ENCODE peak calls at places on chromosomes 7 and 10, in six cellular contexts. A is astrocyte of the spinal cord, B is upper lobe of right lung, X is body of pancreas, E is tibial artery, H is fibroblast of villous mesenchyme. V is an unnamed sample.

GRCh38 chr7:22582860-22583640 is 83.1 kb upstream of the STEAP1B start:
- DNase-seq in A (peak), B (peak), X (peak), E (no peak), H (peak), V (no peak)

GRCh38 chr10:73218466-73219191 is 28.4 kb downstream of the DNAJC9 start:
- DNase-seq in A (peak), B (no peak), X (no peak), E (no peak), H (peak), V (no peak)

GRCh38 chr7:121924273-121925184 is 51.6 kb downstream of the PTPRZ1 start:
- DNase-seq in A (no peak), B (no peak), X (no peak), E (no peak), H (no peak), V (no peak)

GRCh38 chr7:32673275-32673983 is 178.1 kb downstream of the AVL9 start:
- DNase-seq in A (no peak), B (no peak), X (no peak), E (no peak), H (no peak), V (no peak)

GRCh38 chr10:13056461-13057077 is 43.4 kb upstream of the OPTN start:
- DNase-seq in A (peak), B (no peak), X (no peak), E (no peak), H (peak), V (no peak)

GRCh38 chr10:5942471-5942870 is 34.9 kb downstream of the IL15RA start:
- DNase-seq in A (no peak), B (no peak), X (peak), E (peak), H (peak), V (no peak)

GRCh38 chr7:101208794-101209193 is 8.0 kb upstream of the MOGAT3 start:
- DNase-seq in A (no peak), B (no peak), X (no peak), E (no peak), H (no peak), V (no peak)

GRCh38 chr10:96043895-96044580 is 655 bp downstream of the CCNJ start:
- DNase-seq in A (peak), B (peak), X (peak), E (peak), H (peak), V (peak)

GRCh38 chr10:76779163-76779820 is 858.3 kb downstream of the KCNMA1 start:
- DNase-seq in A (peak), B (no peak), X (no peak), E (no peak), H (peak), V (no peak)

GRCh38 chr10:93406367-93407145 is 75.6 kb downstream of the MYOF start:
- DNase-seq in A (no peak), B (no peak), X (no peak), E (no peak), H (peak), V (no peak)

GRCh38 chr10:131678171-131678570 is 222.6 kb upstream of the PPP2R2D start:
- DNase-seq in A (no peak), B (peak), X (no peak), E (no peak), H (no peak), V (no peak)

GRCh38 chr10:122298598-122299301 is 27.7 kb downstream of the BTBD16 start:
- DNase-seq in A (peak), B (peak), X (peak), E (peak), H (peak), V (no peak)

GRCh38 chr10:117537436-117537903 is 5.1 kb upstream of the EMX2 start:
- DNase-seq in A (no peak), B (no peak), X (peak), E (no peak), H (peak), V (no peak)

GRCh38 chr7:2018786-2019692 is 213.7 kb downstream of the MAD1L1 start:
- DNase-seq in A (peak), B (peak), X (peak), E (peak), H (peak), V (no peak)

GRCh38 chr10:114394531-114394930 is 9.8 kb downstream of the AFAP1L2 start:
- DNase-seq in A (no peak), B (no peak), X (no peak), E (no peak), H (no peak), V (no peak)

GRCh38 chr7:131591674-131592328 is 35.4 kb upstream of the PODXL start:
- DNase-seq in A (no peak), B (no peak), X (no peak), E (no peak), H (no peak), V (no peak)

GRCh38 chr7:107560898-107561516 is 2.7 kb downstream of the COG5 start:
- DNase-seq in A (no peak), B (no peak), X (no peak), E (no peak), H (no peak), V (no peak)

GRCh38 chr7:96773483-96773882 is 63.8 kb upstream of the SEM1 start:
- DNase-seq in A (no peak), B (no peak), X (no peak), E (no peak), H (no peak), V (no peak)

GRCh38 chr7:80705164-80705781 is 66.8 kb downstream of the CD36 start:
- DNase-seq in A (no peak), B (no peak), X (no peak), E (no peak), H (no peak), V (no peak)

GRCh38 chr10:68301790-68302502 is 29.9 kb upstream of the HNRNPH3 start:
- DNase-seq in A (peak), B (no peak), X (no peak), E (no peak), H (peak), V (no peak)

GRCh38 chr10:84012831-84013458 is 126.4 kb upstream of the GHITM start:
- DNase-seq in A (no peak), B (no peak), X (no peak), E (no peak), H (no peak), V (no peak)

GRCh38 chr10:44774676-44775401 is 136.3 kb upstream of the TMEM72 start:
- DNase-seq in A (peak), B (no peak), X (peak), E (no peak), H (no peak), V (no peak)

GRCh38 chr7:2381227-2381626 is 22.2 kb upstream of the CHST12 start:
- DNase-seq in A (no peak), B (no peak), X (no peak), E (no peak), H (no peak), V (no peak)

GRCh38 chr7:2645274-2645868 is 13.6 kb downstream of the TTYH3 start:
- DNase-seq in A (no peak), B (no peak), X (no peak), E (no peak), H (peak), V (no peak)

GRCh38 chr7:30226593-30227268 is 57.7 kb upstream of the ZNRF2 start:
- DNase-seq in A (no peak), B (no peak), X (peak), E (no peak), H (no peak), V (no peak)

GRCh38 chr7:151469281-151469680 is 29.3 kb upstream of the CRYGN start:
- DNase-seq in A (peak), B (no peak), X (no peak), E (no peak), H (no peak), V (no peak)

GRCh38 chr10:76628801-76629200 is 1008.8 kb downstream of the KCNMA1 start:
- DNase-seq in A (no peak), B (no peak), X (no peak), E (no peak), H (no peak), V (no peak)

GRCh38 chr10:91006752-91007346 is 86.0 kb upstream of the ANKRD1 start:
- DNase-seq in A (no peak), B (no peak), X (no peak), E (no peak), H (no peak), V (no peak)

GRCh38 chr10:101062231-101063161 is 707 bp downstream of the KAZALD1 start:
- DNase-seq in A (no peak), B (peak), X (peak), E (peak), H (peak), V (no peak)

GRCh38 chr7:16587785-16588184 is 57.8 kb downstream of the ANKMY2 start:
- DNase-seq in A (no peak), B (no peak), X (peak), E (no peak), H (no peak), V (no peak)

GRCh38 chr10:132616995-132617780 is 79.6 kb downstream of the INPP5A start:
- DNase-seq in A (no peak), B (no peak), X (no peak), E (no peak), H (no peak), V (peak)

GRCh38 chr10:32878646-32879045 is 79.4 kb downstream of the ITGB1 start:
- DNase-seq in A (no peak), B (no peak), X (no peak), E (no peak), H (no peak), V (no peak)

GRCh38 chr10:133165556-133166503 is 5.8 kb downstream of the KNDC1 start:
- DNase-seq in A (no peak), B (no peak), X (no peak), E (peak), H (no peak), V (no peak)

GRCh38 chr10:80460399-80461207 is 6.5 kb downstream of the TSPAN14 start:
- DNase-seq in A (peak), B (peak), X (peak), E (no peak), H (no peak), V (peak)

GRCh38 chr7:157033483-157034473 is 23.3 kb upstream of the MNX1 start:
- DNase-seq in A (no peak), B (peak), X (no peak), E (no peak), H (no peak), V (no peak)

GRCh38 chr7:14691597-14692203 is 210.9 kb downstream of the DGKB start:
- DNase-seq in A (peak), B (no peak), X (peak), E (no peak), H (peak), V (no peak)

GRCh38 chr10:15868006-15868405 is 7.7 kb upstream of the MINDY3 start:
- DNase-seq in A (no peak), B (no peak), X (no peak), E (no peak), H (no peak), V (no peak)

GRCh38 chr10:77539147-77539935 is 98.3 kb downstream of the KCNMA1 start:
- DNase-seq in A (no peak), B (no peak), X (no peak), E (no peak), H (no peak), V (no peak)

GRCh38 chr10:11631291-11631690 is 19.8 kb upstream of the USP6NL start:
- DNase-seq in A (no peak), B (no peak), X (no peak), E (no peak), H (no peak), V (no peak)
- TF ChIP-seq CTCF in A (no peak), B (no peak), X (no peak), E (no peak), H (no peak), V (no peak)

DNA sequence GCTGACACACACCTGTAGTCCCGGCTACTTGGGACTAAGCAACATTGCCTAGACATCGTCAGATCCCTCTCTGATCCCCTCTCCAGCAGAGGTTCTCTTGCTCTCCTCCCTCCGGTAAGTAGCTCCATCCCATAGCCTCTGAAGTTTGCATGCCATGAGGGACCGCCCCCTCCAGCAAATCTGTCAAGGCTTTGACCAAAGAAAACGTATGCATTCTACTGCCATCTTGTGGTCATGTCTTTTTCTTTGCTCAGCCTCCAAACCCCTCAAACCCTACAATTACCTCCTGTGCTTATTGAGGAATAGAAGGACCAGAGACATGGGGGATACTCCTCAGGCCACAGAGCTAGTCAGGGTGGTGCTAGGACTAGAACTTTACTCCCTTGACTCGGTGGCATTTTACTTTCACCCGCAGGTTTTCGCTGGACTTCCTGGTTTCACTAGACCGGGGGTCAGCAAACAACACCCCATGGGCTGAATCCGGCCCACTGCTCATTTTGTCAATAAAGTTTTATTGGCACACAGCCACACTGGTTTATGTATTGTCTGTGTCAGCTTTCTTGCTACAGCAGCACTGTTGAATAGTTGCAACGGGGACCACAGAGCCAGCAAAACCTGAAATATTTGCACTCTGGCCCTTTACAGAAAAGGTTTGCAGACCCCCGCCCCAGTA is 202.6 kb upstream of the FOXK1 start:
- DNase-seq in A (peak), B (no peak), X (peak), E (no peak), H (peak), V (no peak)
- TF ChIP-seq CTCF in A (peak), B (peak), X (peak), E (no peak), H (peak), V (no peak)

GRCh38 chr10:70669015-70669414 is 3.3 kb upstream of the ADAMTS14 start:
- DNase-seq in A (no peak), B (no peak), X (no peak), E (no peak), H (no peak), V (no peak)
- TF ChIP-seq CTCF in A (no peak), B (no peak), X (no peak), E (no peak), H (no peak), V (no peak)

GRCh38 chr7:70298780-70299446 is 700.6 kb downstream of the AUTS2 start:
- DNase-seq in A (no peak), B (no peak), X (no peak), E (no peak), H (no peak), V (no peak)
- TF ChIP-seq CTCF in A (no peak), B (no peak), X (no peak), E (no peak), H (no peak), V (no peak)

GRCh38 chr7:68407460-68407859 is 1190.8 kb upstream of the AUTS2 start:
- DNase-seq in A (no peak), B (no peak), X (no peak), E (no peak), H (no peak), V (no peak)
- TF ChIP-seq CTCF in A (no peak), B (no peak), X (no peak), E (no peak), H (no peak), V (no peak)

GRCh38 chr10:66746246-66746645 is 179.6 kb upstream of the LRRTM3 start:
- DNase-seq in A (no peak), B (no peak), X (no peak), E (no peak), H (no peak), V (no peak)

GRCh38 chr10:66747451-66747850 is 178.4 kb upstream of the LRRTM3 start:
- DNase-seq in A (peak), B (no peak), X (no peak), E (no peak), H (peak), V (no peak)

GRCh38 chr10:66746711-66747110 is 179.1 kb upstream of the LRRTM3 start:
- DNase-seq in A (no peak), B (no peak), X (no peak), E (no peak), H (no peak), V (no peak)

GRCh38 chr10:66752714-66753113 is 173.1 kb upstream of the LRRTM3 start:
- DNase-seq in A (peak), B (no peak), X (no peak), E (no peak), H (no peak), V (no peak)

GRCh38 chr10:66748217-66748616 is 177.6 kb upstream of the LRRTM3 start:
- DNase-seq in A (no peak), B (no peak), X (no peak), E (no peak), H (no peak), V (no peak)
- TF ChIP-seq CTCF in A (no peak), B (no peak), X (no peak), E (no peak), H (no peak), V (no peak)

DNA sequence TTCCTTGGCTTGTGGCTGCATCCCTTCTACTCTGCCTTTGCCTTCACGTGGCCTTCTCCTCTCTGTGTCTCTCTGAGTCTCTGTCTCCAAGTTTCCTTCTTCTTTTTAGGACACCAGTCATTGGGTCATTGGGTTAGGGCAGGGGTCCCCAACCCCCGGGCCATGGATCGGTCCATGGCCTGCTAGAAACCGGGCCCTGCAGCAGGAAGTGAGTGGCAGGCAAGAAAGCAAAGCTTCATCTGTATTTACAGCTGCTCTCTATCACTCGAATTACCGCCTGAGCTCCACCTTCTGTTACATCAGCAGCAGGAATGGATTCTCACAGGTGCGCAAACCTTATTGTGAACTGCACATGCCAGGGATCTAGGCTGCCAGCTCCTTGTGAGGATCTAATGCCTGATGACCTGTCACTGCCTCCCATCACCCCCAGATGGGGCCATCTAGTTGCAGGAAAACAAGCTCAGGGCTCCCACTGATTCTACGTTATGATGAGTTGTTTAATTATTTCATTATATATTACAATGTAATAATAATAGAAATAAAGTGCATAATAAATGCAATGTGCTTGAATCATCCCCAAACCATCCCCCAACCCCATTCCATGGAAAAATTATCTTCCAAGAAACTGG is 47.9 kb upstream of the DOCK1 start:
- DNase-seq in A (no peak), B (no peak), X (no peak), E (no peak), H (no peak), V (no peak)
- TF ChIP-seq CTCF in A (peak), B (no peak), X (no peak), E (no peak), H (peak), V (no peak)

DNA sequence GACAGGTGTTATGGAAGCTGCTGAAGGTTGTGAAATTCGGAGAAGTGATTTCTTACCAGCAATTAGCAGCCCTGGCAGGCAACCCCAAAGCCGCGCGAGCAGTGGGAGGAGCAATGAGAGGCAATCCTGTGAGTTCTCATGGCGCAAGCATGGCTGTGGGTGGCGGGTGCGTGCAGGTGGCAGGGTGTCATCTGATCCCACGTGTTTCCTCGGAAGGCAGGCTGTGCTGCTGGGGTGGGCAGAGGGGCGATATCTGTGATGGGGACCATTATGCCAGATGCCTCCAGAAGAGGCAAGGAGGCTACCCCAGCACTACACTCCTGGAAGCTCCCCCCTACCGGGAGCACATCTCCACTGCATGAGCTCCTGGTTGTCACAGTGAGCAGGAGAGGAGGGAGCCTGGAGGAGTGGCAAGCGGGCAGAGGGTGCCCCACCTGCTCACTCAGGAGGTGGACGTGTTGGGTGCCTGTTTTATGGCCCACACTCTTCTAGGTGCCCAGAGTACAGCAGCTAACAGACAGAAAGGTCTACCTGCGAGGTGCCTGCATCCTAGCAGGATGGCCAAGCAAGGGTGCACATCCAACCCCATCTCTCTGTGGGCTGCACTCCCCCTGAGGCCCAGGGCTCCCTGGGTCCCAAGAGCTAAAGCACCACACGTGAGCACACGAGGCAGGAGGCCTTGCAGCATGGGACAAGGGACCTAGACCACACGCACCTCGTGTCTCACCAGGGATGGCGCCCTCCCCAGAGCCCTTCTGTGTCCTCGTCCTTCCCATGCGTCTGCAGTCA is 204.7 kb downstream of the EBF3 start:
- DNase-seq in A (no peak), B (no peak), X (no peak), E (peak), H (no peak), V (peak)
- TF ChIP-seq CTCF in A (no peak), B (no peak), X (no peak), E (no peak), H (no peak), V (no peak)

GRCh38 chr7:124992881-124993562 is 63.4 kb upstream of the POT1 start:
- DNase-seq in A (peak), B (no peak), X (peak), E (peak), H (peak), V (no peak)

GRCh38 chr7:124996778-124997177 is 67.2 kb upstream of the POT1 start:
- DNase-seq in A (no peak), B (no peak), X (no peak), E (no peak), H (no peak), V (no peak)
- TF ChIP-seq CTCF in A (no peak), B (no peak), X (no peak), E (no peak), H (no peak), V (no peak)

V was measured in breast epithelium.